ENCODE peak calls at places on chromosomes 16 and 17, in four cellular contexts. H is HepG2, J is GM12878, R is K562. M is an unnamed sample.
A peak's percentile ranks its signal among the peaks of the same experiment; 100 is the strongest.

GRCh38 chr17:77742579-77742978 is 215.9 kb upstream of the TNRC6C start:
- DNase-seq in H (no peak), J (no peak), R (no peak), M (peak; percentile 5)

GRCh38 chr17:51279183-51279582 is 18.8 kb downstream of the UTP18 start:
- DNase-seq in H (no peak), J (no peak), R (no peak), M (no peak)

GRCh38 chr17:80942360-80943345 is 49.0 kb upstream of the CHMP6 start:
- DNase-seq in H (no peak), J (no peak), R (no peak), M (peak; percentile 5)

GRCh38 chr16:80309178-80309577 is 231.6 kb upstream of the DYNLRB2 start:
- DNase-seq in H (no peak), J (no peak), R (no peak), M (no peak)

GRCh38 chr17:61863801-61864126 is 436 bp upstream of the BRIP1 start:
- DNase-seq in H (no peak), J (no peak), R (no peak), M (no peak)

GRCh38 chr16:8590161-8590688 is at the start of gene TMEM114:
- DNase-seq in H (no peak), J (no peak), R (no peak), M (peak; percentile 62)

GRCh38 chr17:63699638-63700527 is at the start of gene LIMD2:
- DNase-seq in H (no peak), J (no peak), R (peak; percentile 82), M (peak; percentile 76)

GRCh38 chr17:8189041-8189710 is 804 bp downstream of the BORCS6 start:
- DNase-seq in H (no peak), J (no peak), R (no peak), M (no peak)

GRCh38 chr16:89920723-89921122 is 2.1 kb downstream of the MC1R start:
- DNase-seq in H (no peak), J (no peak), R (no peak), M (no peak)

GRCh38 chr17:1969712-1970111 is 55.4 kb downstream of the RTN4RL1 start:
- DNase-seq in H (no peak), J (no peak), R (no peak), M (no peak)

GRCh38 chr17:2593846-2594656 is 597 bp downstream of the PAFAH1B1 start:
- DNase-seq in H (peak; percentile 58), J (peak; percentile 17), R (peak; percentile 84), M (peak; percentile 81)

GRCh38 chr16:30842971-30843370 is 50.9 kb downstream of the BCL7C start:
- DNase-seq in H (no peak), J (no peak), R (no peak), M (no peak)

GRCh38 chr16:85826686-85827247 is 27.3 kb downstream of the COX4I1 start:
- DNase-seq in H (no peak), J (no peak), R (no peak), M (no peak)
- TF ChIP-seq SP1 in H (no peak), J (no peak), R (no peak), M (no peak)

GRCh38 chr16:59993101-59993500 is 1259.0 kb upstream of the GOT2 start:
- DNase-seq in H (peak; percentile 18), J (no peak), R (no peak), M (no peak)

GRCh38 chr16:60001523-60001922 is 1267.4 kb upstream of the GOT2 start:
- DNase-seq in H (no peak), J (no peak), R (no peak), M (no peak)

GRCh38 chr16:59997706-59998105 is 1263.6 kb upstream of the GOT2 start:
- DNase-seq in H (no peak), J (no peak), R (no peak), M (no peak)
- TF ChIP-seq CBFB in H (no peak), J (no peak), R (no peak), M (no peak)

GRCh38 chr17:49363251-49363650 is 1.2 kb upstream of the ZNF652 start:
- DNase-seq in H (no peak), J (no peak), R (no peak), M (no peak)

GRCh38 chr17:49364119-49364518 is 2.1 kb upstream of the ZNF652 start:
- DNase-seq in H (no peak), J (no peak), R (no peak), M (no peak)

GRCh38 chr17:49369089-49369488 is 7.0 kb upstream of the ZNF652 start:
- DNase-seq in H (no peak), J (no peak), R (no peak), M (no peak)

GRCh38 chr17:49362723-49363117 is 670 bp upstream of the ZNF652 start:
- DNase-seq in H (no peak), J (no peak), R (no peak), M (no peak)

GRCh38 chr17:49365667-49366066 is 3.6 kb upstream of the ZNF652 start:
- DNase-seq in H (peak; percentile 56), J (no peak), R (no peak), M (peak; percentile 52)
- TF ChIP-seq SP1 in H (no peak), J (no peak), R (no peak), M (no peak)

GRCh38 chr17:82022981-82023446 is at the start of gene LRRC45:
- DNase-seq in H (peak; percentile 99), J (peak; percentile 96), R (peak; percentile 99), M (peak; percentile 100)

GRCh38 chr17:82023447-82024241 is 539 bp downstream of the LRRC45 start:
- DNase-seq in H (no peak), J (no peak), R (no peak), M (peak; percentile 44)

GRCh38 chr17:82021728-82022309 is 859 bp downstream of the CENPX start:
- DNase-seq in H (no peak), J (no peak), R (peak; percentile 57), M (no peak)

GRCh38 chr17:82020874-82021727 is 1.6 kb downstream of the CENPX start:
- DNase-seq in H (peak; percentile 86), J (no peak), R (no peak), M (peak; percentile 55)

GRCh38 chr17:82022310-82022980 is at the start of gene CENPX:
- DNase-seq in H (no peak), J (no peak), R (no peak), M (no peak)
- TF ChIP-seq CBFB in H (peak; percentile 78), J (peak; percentile 16), R (no peak), M (no peak)

GRCh38 chr16:73048292-73049050 is 543 bp upstream of the ZFHX3 start:
- DNase-seq in H (peak; percentile 84), J (no peak), R (no peak), M (no peak)
- TF ChIP-seq SP1 in H (no peak), J (no peak), R (no peak), M (no peak)

GRCh38 chr16:1765826-1766225 is 5.5 kb downstream of the NME3 start:
- DNase-seq in H (no peak), J (no peak), R (no peak), M (no peak)

GRCh38 chr16:1763521-1764511 is 7.5 kb downstream of the NME3 start:
- DNase-seq in H (no peak), J (no peak), R (peak; percentile 95), M (peak; percentile 91)

GRCh38 chr16:1766701-1767100 is 4.6 kb downstream of the NME3 start:
- DNase-seq in H (no peak), J (no peak), R (no peak), M (no peak)

GRCh38 chr16:1766231-1766630 is 5.1 kb downstream of the NME3 start:
- DNase-seq in H (no peak), J (no peak), R (no peak), M (no peak)

GRCh38 chr16:1764971-1765370 is 6.4 kb downstream of the NME3 start:
- DNase-seq in H (no peak), J (no peak), R (no peak), M (no peak)
- TF ChIP-seq CBFB in H (no peak), J (no peak), R (no peak), M (no peak)

DNA sequence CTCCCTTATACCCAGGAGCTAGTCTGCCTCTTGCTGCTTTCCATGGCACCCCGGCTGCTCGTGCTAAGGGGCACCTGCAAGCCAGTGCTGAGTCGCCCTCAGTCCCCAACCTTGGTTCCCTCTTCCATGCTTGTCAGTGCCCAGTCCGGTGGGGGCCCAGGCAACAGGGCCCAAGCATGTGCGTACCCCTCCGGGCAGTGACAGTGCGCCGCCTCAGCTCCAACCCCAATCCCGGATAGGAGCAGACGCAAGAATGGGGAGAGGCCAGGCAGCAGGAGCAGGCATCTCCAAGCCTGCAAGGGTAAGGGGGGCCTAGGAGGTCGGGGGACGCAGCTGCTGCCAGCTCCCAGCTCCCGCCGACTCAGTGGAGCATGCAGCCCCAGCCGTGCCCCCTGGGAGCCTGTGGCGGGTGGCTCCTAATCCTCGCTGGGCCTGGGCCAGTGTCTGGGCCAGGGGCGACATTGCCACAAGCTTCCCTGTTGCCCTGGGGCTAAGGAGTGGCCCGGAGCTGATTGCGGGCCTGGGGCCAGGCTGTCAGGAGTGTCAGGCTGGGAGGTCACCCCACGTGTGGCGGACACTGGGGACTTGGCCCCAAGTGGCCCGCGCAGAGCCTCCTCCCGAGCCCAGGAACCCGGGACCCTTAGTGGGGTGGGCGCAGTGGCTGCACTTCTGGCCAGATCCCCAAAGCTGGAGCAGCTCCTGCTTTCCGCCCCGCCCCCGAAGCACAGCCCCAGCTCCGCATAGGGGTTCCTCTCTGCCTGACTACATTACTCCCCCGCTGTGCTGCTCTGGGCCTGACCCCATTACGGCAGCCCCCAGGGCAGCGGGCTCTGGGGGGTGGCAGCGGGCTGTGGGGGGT is 9.8 kb downstream of the CPD start:
- DNase-seq in H (no peak), J (no peak), R (no peak), M (peak; percentile 57)
- TF ChIP-seq SP1 in H (no peak), J (no peak), R (no peak), M (no peak)

GRCh38 chr17:29723283-29724047 is 100.8 kb upstream of the CORO6 start:
- DNase-seq in H (no peak), J (peak; percentile 74), R (peak; percentile 38), M (no peak)
- TF ChIP-seq CBFB in H (no peak), J (no peak), R (no peak), M (no peak)

GRCh38 chr17:39080416-39081179 is 70.8 kb downstream of the PLXDC1 start:
- DNase-seq in H (no peak), J (no peak), R (no peak), M (no peak)
- TF ChIP-seq SP1 in H (no peak), J (no peak), R (no peak), M (no peak)

M was measured in WTC11.